ENCODE peak calls at places on chromosome 13, in eight cellular contexts. M is breast epithelium, N is heart left ventricle, E is A549, C is ovary, H is transverse colon, P is testis, X is adrenal gland. O is an unnamed sample.

GRCh38 chr13:94233401-94233800 is 246.1 kb downstream of the DCT start:
- DNase-seq in M (no peak), N (no peak), E (peak; percentile 54), C (no peak), H (no peak), P (no peak), X (peak; percentile 72), O (no peak)

GRCh38 chr13:35475131-35475959 is 1.1 kb downstream of the MAB21L1 start:
- DNase-seq in M (no peak), N (peak; percentile 22), E (no peak), C (peak; percentile 69), H (peak; percentile 8), P (peak; percentile 36), X (peak; percentile 40), O (no peak)

GRCh38 chr13:91620670-91621141 is 222.3 kb downstream of the GPC5 start:
- DNase-seq in M (no peak), N (no peak), E (no peak), C (no peak), H (no peak), P (no peak), X (no peak), O (no peak)

GRCh38 chr13:20053016-20053415 is 94.5 kb downstream of the ZMYM2 start:
- DNase-seq in M (no peak), N (peak; percentile 38), E (no peak), C (no peak), H (no peak), P (peak; percentile 84), X (peak; percentile 77), O (no peak)

GRCh38 chr13:84903391-84903790 is 895.8 kb downstream of the SLITRK6 start:
- DNase-seq in M (no peak), N (no peak), E (no peak), C (no peak), H (no peak), P (no peak), X (no peak), O (no peak)

GRCh38 chr13:20170931-20171330 is 10.1 kb upstream of the GJA3 start:
- DNase-seq in M (no peak), N (no peak), E (no peak), C (no peak), H (no peak), P (no peak), X (no peak), O (no peak)

GRCh38 chr13:40064154-40064713 is 408.8 kb downstream of the COG6 start:
- DNase-seq in M (no peak), N (no peak), E (peak; percentile 6), C (no peak), H (no peak), P (no peak), X (no peak), O (no peak)

GRCh38 chr13:34750078-34750703 is 191.9 kb upstream of the NBEA start:
- DNase-seq in M (no peak), N (peak; percentile 40), E (no peak), C (peak; percentile 48), H (peak; percentile 13), P (peak; percentile 58), X (no peak), O (peak; percentile 69)

GRCh38 chr13:36370108-36370429 is 23.9 kb upstream of the SPART start:
- DNase-seq in M (no peak), N (peak; percentile 32), E (no peak), C (no peak), H (no peak), P (no peak), X (no peak), O (peak; percentile 23)

GRCh38 chr13:113210834-113211233 is 1.4 kb downstream of the CUL4A start:
- DNase-seq in M (no peak), N (no peak), E (no peak), C (no peak), H (no peak), P (no peak), X (no peak), O (no peak)

GRCh38 chr13:113209880-113210421 is 538 bp downstream of the CUL4A start:
- DNase-seq in M (peak; percentile 46), N (peak; percentile 46), E (peak; percentile 60), C (peak; percentile 49), H (peak; percentile 76), P (peak; percentile 74), X (peak; percentile 59), O (peak; percentile 26)

GRCh38 chr13:113209336-113209879 is at the start of gene CUL4A:
- DNase-seq in M (peak; percentile 50), N (peak; percentile 85), E (peak; percentile 76), C (peak; percentile 83), H (peak; percentile 86), P (peak; percentile 84), X (peak; percentile 83), O (peak; percentile 71)

GRCh38 chr13:113207890-113208423 is 512 bp downstream of the PCID2 start:
- DNase-seq in M (no peak), N (peak; percentile 41), E (peak; percentile 28), C (no peak), H (peak; percentile 43), P (peak; percentile 33), X (peak; percentile 49), O (no peak)

DNA sequence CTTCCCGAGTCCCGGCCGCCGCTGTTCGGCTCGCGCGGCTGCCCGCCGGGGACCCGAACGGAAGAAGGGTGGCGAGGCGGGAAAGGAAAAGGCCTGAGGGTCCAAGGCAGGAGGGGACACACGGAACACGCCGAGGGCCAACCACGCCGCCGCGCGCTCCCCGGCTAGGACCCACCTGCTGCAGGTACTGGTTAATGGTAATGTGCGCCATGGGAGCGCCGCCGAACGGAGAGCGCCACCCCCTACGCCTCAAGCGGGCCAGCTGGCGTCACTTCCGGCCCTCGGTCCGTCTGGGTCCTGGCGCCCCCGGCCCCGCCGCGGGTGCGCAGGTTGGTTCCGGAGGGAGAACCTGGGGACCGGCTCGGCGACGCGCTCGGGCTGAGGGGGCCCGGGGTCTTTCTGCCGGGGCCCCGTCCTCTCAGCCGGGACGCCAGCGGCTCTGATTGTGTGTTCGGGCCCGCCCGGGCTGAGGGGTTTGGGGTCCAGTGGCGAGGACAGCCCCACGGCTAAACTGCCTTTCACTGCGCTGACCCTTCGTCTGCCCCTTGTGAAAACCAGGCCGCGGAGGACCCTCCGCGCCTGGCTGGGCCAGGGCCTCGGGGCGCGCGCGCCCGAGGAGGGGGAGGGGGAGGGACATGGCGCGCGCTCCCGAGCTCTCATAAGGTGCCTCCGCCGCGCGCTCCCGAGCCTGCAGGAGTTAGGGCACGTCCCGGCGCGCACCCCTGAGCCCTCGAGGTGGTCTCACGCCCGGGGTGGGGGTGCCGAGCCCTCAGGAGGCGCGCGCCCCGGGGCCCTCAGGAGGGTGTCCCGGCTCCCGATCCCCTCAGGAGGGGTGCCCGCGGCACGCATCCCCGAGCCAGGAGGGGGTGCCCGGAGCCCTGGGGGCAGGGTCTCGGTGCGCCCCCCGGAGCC is at the start of gene PCID2:
- DNase-seq in M (peak; percentile 84), N (peak; percentile 90), E (peak; percentile 91), C (peak; percentile 89), H (peak; percentile 91), P (peak; percentile 97), X (peak; percentile 88), O (peak; percentile 81)
- TF ChIP-seq POLR2A in M (peak; percentile 59), N (peak; percentile 69), E (peak; percentile 66), C (peak; percentile 87), H (peak; percentile 81), P (peak; percentile 44), X (peak; percentile 84), O (peak; percentile 85)

GRCh38 chr13:45335397-45336024 is 5.5 kb downstream of the TPT1 start:
- DNase-seq in M (no peak), N (no peak), E (no peak), C (no peak), H (no peak), P (no peak), X (no peak), O (no peak)

GRCh38 chr13:45336025-45336800 is 4.8 kb downstream of the TPT1 start:
- DNase-seq in M (no peak), N (no peak), E (no peak), C (no peak), H (no peak), P (no peak), X (no peak), O (no peak)

GRCh38 chr13:45332831-45333219 is 8.2 kb downstream of the TPT1 start:
- DNase-seq in M (no peak), N (no peak), E (no peak), C (no peak), H (no peak), P (no peak), X (no peak), O (no peak)

GRCh38 chr13:45333251-45333972 is 7.6 kb downstream of the TPT1 start:
- DNase-seq in M (no peak), N (no peak), E (no peak), C (no peak), H (no peak), P (no peak), X (no peak), O (no peak)

DNA sequence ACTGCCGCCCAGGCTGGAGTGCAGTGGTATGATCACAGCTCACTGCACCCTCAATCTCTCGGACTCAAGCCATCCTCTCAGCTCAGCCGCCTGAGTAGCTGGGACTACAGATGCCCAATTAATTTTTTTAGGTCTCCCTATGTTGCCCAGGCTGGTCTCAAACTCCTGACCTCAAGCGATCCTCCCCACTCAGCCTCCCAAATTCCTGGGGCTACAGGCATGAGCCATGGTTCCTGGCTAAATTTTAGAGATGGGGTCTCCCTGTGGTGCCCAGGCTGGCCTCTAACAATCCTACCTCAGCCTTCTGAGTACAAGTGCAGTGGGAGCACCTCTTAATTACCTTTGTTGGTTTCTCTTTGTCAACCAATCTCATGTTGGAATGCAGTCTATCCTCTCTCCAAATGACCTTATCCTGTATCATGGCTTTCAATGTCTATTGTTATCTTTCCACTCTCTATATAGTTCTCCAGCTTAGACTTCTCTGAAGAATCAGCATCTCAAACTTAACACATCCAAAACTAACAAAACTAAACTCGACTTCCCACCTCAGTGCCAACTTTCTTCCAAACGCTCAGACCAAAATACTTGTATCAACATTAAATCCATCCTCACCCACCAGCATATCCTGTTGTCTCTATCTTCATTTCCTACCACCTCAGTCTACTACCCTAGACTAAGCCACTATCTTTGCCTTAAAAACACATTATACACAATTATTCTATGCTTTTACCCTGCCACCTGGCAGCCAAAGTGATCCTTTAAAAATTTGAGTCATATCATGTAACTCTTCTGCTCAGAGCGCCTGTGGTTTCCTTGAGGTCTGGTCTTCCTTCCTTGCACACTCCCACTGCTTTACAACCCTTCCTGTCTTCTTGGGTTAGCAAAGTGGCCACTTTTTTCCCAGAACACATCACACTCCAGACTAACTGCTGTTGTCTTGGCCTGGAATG is 6.7 kb downstream of the TPT1 start:
- DNase-seq in M (no peak), N (no peak), E (no peak), C (no peak), H (no peak), P (no peak), X (no peak), O (no peak)
- TF ChIP-seq POLR2A in M (no peak), N (no peak), E (no peak), C (no peak), H (no peak), P (no peak), X (no peak), O (no peak)

DNA sequence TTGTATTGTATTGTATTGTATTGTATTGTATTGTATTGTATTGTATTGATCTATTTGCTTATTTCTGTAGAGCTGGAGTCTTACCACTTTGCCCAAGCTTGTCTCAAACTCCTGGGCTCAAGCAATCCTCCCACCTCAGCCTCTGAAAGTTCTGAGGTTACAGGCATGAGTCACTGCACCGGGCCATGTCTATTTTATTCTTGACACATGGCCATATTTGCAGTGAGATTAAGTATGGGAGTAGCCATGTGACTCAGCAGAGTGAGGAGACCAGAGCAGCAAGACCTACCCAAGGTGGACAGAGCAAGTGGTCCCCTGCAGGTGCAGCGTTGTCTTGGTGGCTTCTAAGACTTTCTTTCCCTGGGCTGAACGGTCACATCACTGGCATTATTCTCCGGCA is 49.1 kb upstream of the UBAC2 start:
- DNase-seq in M (no peak), N (no peak), E (peak; percentile 70), C (no peak), H (no peak), P (no peak), X (no peak), O (no peak)
- TF ChIP-seq POLR2A in M (no peak), N (no peak), E (no peak), C (no peak), H (no peak), P (no peak), X (no peak), O (no peak)

GRCh38 chr13:113820813-113821651 is 42.8 kb downstream of the GAS6 start:
- DNase-seq in M (peak; percentile 96), N (peak; percentile 78), E (peak; percentile 69), C (peak; percentile 77), H (peak; percentile 63), P (peak; percentile 84), X (peak; percentile 87), O (peak; percentile 87)
- TF ChIP-seq POLR2A in M (no peak), N (peak; percentile 20), E (no peak), C (no peak), H (no peak), P (no peak), X (no peak), O (no peak)

O was measured in uterus.